ENCODE peak calls at places on chromosomes 1 and 21, in six cellular contexts. W is progenitor cell of endocrine pancreas; F is hepatic stellate cell; Q is activated B cell treated with CpG ODN at 0.5 μM for 24 hours; I is AML-193; P is activated CD4-positive, alpha-beta T cell treated with anti-CD3 and anti-CD28 coated beads for 24 hours. S is an unnamed sample.

GRCh38 chr21:32592929-32593502 is 7.7 kb upstream of the TCP10L start:
- DNase-seq in F (no peak), P (no peak), Q (no peak), I (no peak), W (no peak), S (no peak)

GRCh38 chr1:215623162-215623561 is 56.1 kb downstream of the KCTD3 start:
- DNase-seq in W (no peak), F (no peak), I (no peak), P (no peak), Q (no peak), S (no peak)

GRCh38 chr1:227914801-227915563 is 32.8 kb downstream of the WNT9A start:
- DNase-seq in I (no peak), F (no peak), W (no peak), Q (no peak), P (no peak), S (no peak)

GRCh38 chr1:52550447-52550846 is 2.4 kb downstream of the TUT4 start:
- DNase-seq in P (no peak), F (no peak), W (no peak), Q (no peak), I (no peak), S (no peak)

GRCh38 chr21:26842976-26843911 is 2.0 kb downstream of the ADAMTS1 start:
- DNase-seq in P (no peak), F (peak; percentile 92), W (peak; percentile 69), I (no peak), Q (no peak), S (no peak)

GRCh38 chr1:11790880-11791715 is 14.7 kb downstream of the MTHFR start:
- DNase-seq in I (no peak), F (peak; percentile 98), P (no peak), Q (no peak), W (no peak), S (peak; percentile 91)

GRCh38 chr1:233627823-233628222 is 13.9 kb downstream of the KCNK1 start:
- DNase-seq in I (no peak), W (no peak), F (no peak), Q (no peak), P (no peak), S (no peak)

GRCh38 chr21:39712976-39713375 is 32.0 kb upstream of the IGSF5 start:
- DNase-seq in Q (no peak), F (no peak), W (no peak), P (no peak), I (no peak), S (no peak)

GRCh38 chr1:47911892-47912291 is 85.3 kb downstream of the TRABD2B start:
- DNase-seq in Q (no peak), P (no peak), I (no peak), W (no peak), F (no peak), S (no peak)

GRCh38 chr1:228150458-228151169 is 884 bp downstream of the GJC2 start:
- DNase-seq in F (peak; percentile 73), Q (peak; percentile 14), P (no peak), I (no peak), W (no peak), S (no peak)

GRCh38 chr21:39720126-39720778 is 24.7 kb upstream of the IGSF5 start:
- DNase-seq in P (no peak), F (no peak), W (no peak), Q (no peak), I (no peak), S (no peak)

GRCh38 chr1:76005755-76006154 is 68.8 kb upstream of the ST6GALNAC3 start:
- DNase-seq in Q (no peak), P (no peak), F (no peak), I (no peak), W (no peak), S (no peak)

GRCh38 chr1:61056674-61057439 is 25.5 kb upstream of the NFIA start:
- DNase-seq in Q (no peak), F (peak; percentile 34), W (no peak), P (no peak), I (no peak), S (no peak)

GRCh38 chr21:34748862-34749261 is 80.1 kb downstream of the CLIC6 start:
- DNase-seq in I (no peak), Q (no peak), F (no peak), P (no peak), W (no peak), S (no peak)

GRCh38 chr1:38135621-38136414 is 89.2 kb upstream of the POU3F1 start:
- DNase-seq in Q (no peak), P (no peak), F (no peak), I (no peak), W (no peak), S (no peak)

GRCh38 chr1:21165632-21166031 is 11.1 kb downstream of the EIF4G3 start:
- DNase-seq in F (no peak), P (no peak), I (peak; percentile 41), W (no peak), Q (no peak), S (no peak)

GRCh38 chr1:111666828-111667227 is 47.2 kb downstream of the RAP1A start:
- DNase-seq in F (no peak), W (no peak), P (no peak), I (no peak), Q (no peak), S (no peak)

GRCh38 chr1:171484760-171485374 is 463 bp upstream of the PRRC2C start:
- DNase-seq in Q (no peak), F (peak; percentile 17), P (no peak), W (no peak), I (peak; percentile 78), S (no peak)

S was measured in CD14-positive monocyte.